ENCODE peak calls at places on chromosomes 12 and 14, in four cellular contexts. One of them, this sample, is unnamed.

GRCh38 chr14:103628684-103629502 is at the start of gene KLC1:
- DNase-seq in BJ: no peak
- DNase-seq in stomach: peak
- DNase-seq in stimulated activated CD4-positive, alpha-beta T cell treated with anti-CD3 and anti-CD28 coated beads, Interleukin-15, amount 100 ng/mL, for 1 hour: peak
- DNase-seq in this sample: peak

GRCh38 chr12:18130855-18131254 is 40.9 kb upstream of the RERGL start:
- DNase-seq in BJ: no peak
- DNase-seq in stomach: no peak
- DNase-seq in stimulated activated CD4-positive, alpha-beta T cell treated with anti-CD3 and anti-CD28 coated beads, Interleukin-15, amount 100 ng/mL, for 1 hour: no peak
- DNase-seq in this sample: no peak

GRCh38 chr12:51891843-51892242 is 3.9 kb downstream of the ANKRD33 start:
- DNase-seq in BJ: no peak
- DNase-seq in stomach: no peak
- DNase-seq in stimulated activated CD4-positive, alpha-beta T cell treated with anti-CD3 and anti-CD28 coated beads, Interleukin-15, amount 100 ng/mL, for 1 hour: no peak
- DNase-seq in this sample: no peak

GRCh38 chr12:118052324-118053070 is 8.5 kb downstream of the WSB2 start:
- DNase-seq in BJ: peak
- DNase-seq in stomach: peak
- DNase-seq in stimulated activated CD4-positive, alpha-beta T cell treated with anti-CD3 and anti-CD28 coated beads, Interleukin-15, amount 100 ng/mL, for 1 hour: no peak
- DNase-seq in this sample: no peak

GRCh38 chr12:2418579-2418978 is 365.8 kb downstream of the CACNA1C start:
- DNase-seq in BJ: no peak
- DNase-seq in stomach: no peak
- DNase-seq in stimulated activated CD4-positive, alpha-beta T cell treated with anti-CD3 and anti-CD28 coated beads, Interleukin-15, amount 100 ng/mL, for 1 hour: no peak
- DNase-seq in this sample: no peak

GRCh38 chr12:11953523-11953922 is 117.2 kb upstream of the BCL2L14 start:
- DNase-seq in BJ: no peak
- DNase-seq in stomach: no peak
- DNase-seq in stimulated activated CD4-positive, alpha-beta T cell treated with anti-CD3 and anti-CD28 coated beads, Interleukin-15, amount 100 ng/mL, for 1 hour: no peak
- DNase-seq in this sample: no peak

GRCh38 chr12:27344760-27345159 is 12.1 kb downstream of the BMAL2 start:
- DNase-seq in BJ: no peak
- DNase-seq in stomach: no peak
- DNase-seq in stimulated activated CD4-positive, alpha-beta T cell treated with anti-CD3 and anti-CD28 coated beads, Interleukin-15, amount 100 ng/mL, for 1 hour: no peak
- DNase-seq in this sample: no peak

GRCh38 chr12:11482955-11483354 is 87.6 kb upstream of the PRB2 start:
- DNase-seq in BJ: no peak
- DNase-seq in stomach: no peak
- DNase-seq in stimulated activated CD4-positive, alpha-beta T cell treated with anti-CD3 and anti-CD28 coated beads, Interleukin-15, amount 100 ng/mL, for 1 hour: no peak
- DNase-seq in this sample: no peak

GRCh38 chr14:21520718-21521117 is 5.4 kb downstream of the SALL2 start:
- DNase-seq in BJ: no peak
- DNase-seq in stomach: no peak
- DNase-seq in stimulated activated CD4-positive, alpha-beta T cell treated with anti-CD3 and anti-CD28 coated beads, Interleukin-15, amount 100 ng/mL, for 1 hour: no peak
- DNase-seq in this sample: no peak

GRCh38 chr12:53498235-53498630 is 1.0 kb downstream of the MAP3K12 start:
- DNase-seq in BJ: no peak
- DNase-seq in stomach: no peak
- DNase-seq in stimulated activated CD4-positive, alpha-beta T cell treated with anti-CD3 and anti-CD28 coated beads, Interleukin-15, amount 100 ng/mL, for 1 hour: no peak
- DNase-seq in this sample: no peak

GRCh38 chr12:53288322-53288721 is 7.0 kb upstream of the PFDN5 start:
- DNase-seq in BJ: no peak
- DNase-seq in stomach: no peak
- DNase-seq in stimulated activated CD4-positive, alpha-beta T cell treated with anti-CD3 and anti-CD28 coated beads, Interleukin-15, amount 100 ng/mL, for 1 hour: no peak
- DNase-seq in this sample: no peak

GRCh38 chr12:182381-182883 is 31.5 kb downstream of the SLC6A12 start:
- DNase-seq in BJ: no peak
- DNase-seq in stomach: no peak
- DNase-seq in stimulated activated CD4-positive, alpha-beta T cell treated with anti-CD3 and anti-CD28 coated beads, Interleukin-15, amount 100 ng/mL, for 1 hour: no peak
- DNase-seq in this sample: no peak

GRCh38 chr12:128079476-128079875 is 187.5 kb upstream of the TMEM132C start:
- DNase-seq in BJ: no peak
- DNase-seq in stomach: no peak
- DNase-seq in stimulated activated CD4-positive, alpha-beta T cell treated with anti-CD3 and anti-CD28 coated beads, Interleukin-15, amount 100 ng/mL, for 1 hour: no peak
- DNase-seq in this sample: no peak

GRCh38 chr14:100688598-100689499 is 37.8 kb upstream of the DLK1 start:
- DNase-seq in BJ: no peak
- DNase-seq in stomach: no peak
- DNase-seq in stimulated activated CD4-positive, alpha-beta T cell treated with anti-CD3 and anti-CD28 coated beads, Interleukin-15, amount 100 ng/mL, for 1 hour: no peak
- DNase-seq in this sample: no peak

GRCh38 chr12:123471374-123472068 is 13.6 kb downstream of the SNRNP35 start:
- DNase-seq in BJ: no peak
- DNase-seq in stomach: no peak
- DNase-seq in stimulated activated CD4-positive, alpha-beta T cell treated with anti-CD3 and anti-CD28 coated beads, Interleukin-15, amount 100 ng/mL, for 1 hour: no peak
- DNase-seq in this sample: no peak

GRCh38 chr14:73935666-73936065 is 14.2 kb downstream of the FAM161B start:
- DNase-seq in BJ: no peak
- DNase-seq in stomach: no peak
- DNase-seq in stimulated activated CD4-positive, alpha-beta T cell treated with anti-CD3 and anti-CD28 coated beads, Interleukin-15, amount 100 ng/mL, for 1 hour: no peak
- DNase-seq in this sample: no peak

GRCh38 chr14:78501901-78502300 is 331.7 kb downstream of the NRXN3 start:
- DNase-seq in BJ: no peak
- DNase-seq in stomach: no peak
- DNase-seq in stimulated activated CD4-positive, alpha-beta T cell treated with anti-CD3 and anti-CD28 coated beads, Interleukin-15, amount 100 ng/mL, for 1 hour: no peak
- DNase-seq in this sample: no peak

GRCh38 chr14:69337984-69338383 is 60.1 kb downstream of the ERH start:
- DNase-seq in BJ: no peak
- DNase-seq in stomach: no peak
- DNase-seq in stimulated activated CD4-positive, alpha-beta T cell treated with anti-CD3 and anti-CD28 coated beads, Interleukin-15, amount 100 ng/mL, for 1 hour: no peak
- DNase-seq in this sample: no peak

GRCh38 chr12:115914122-115914521 is 363.4 kb downstream of the MED13L start:
- DNase-seq in BJ: no peak
- DNase-seq in stomach: no peak
- DNase-seq in stimulated activated CD4-positive, alpha-beta T cell treated with anti-CD3 and anti-CD28 coated beads, Interleukin-15, amount 100 ng/mL, for 1 hour: no peak
- DNase-seq in this sample: no peak

GRCh38 chr14:101251812-101252442 is 309.4 kb upstream of the DIO3 start:
- DNase-seq in BJ: no peak
- DNase-seq in stomach: no peak
- DNase-seq in stimulated activated CD4-positive, alpha-beta T cell treated with anti-CD3 and anti-CD28 coated beads, Interleukin-15, amount 100 ng/mL, for 1 hour: no peak
- DNase-seq in this sample: no peak

GRCh38 chr12:124175731-124176130 is 119.2 kb upstream of the RFLNA start:
- DNase-seq in BJ: no peak
- DNase-seq in stomach: no peak
- DNase-seq in stimulated activated CD4-positive, alpha-beta T cell treated with anti-CD3 and anti-CD28 coated beads, Interleukin-15, amount 100 ng/mL, for 1 hour: no peak
- DNase-seq in this sample: no peak

GRCh38 chr12:45329238-45329637 is 113.3 kb downstream of the ANO6 start:
- DNase-seq in BJ: no peak
- DNase-seq in stomach: no peak
- DNase-seq in stimulated activated CD4-positive, alpha-beta T cell treated with anti-CD3 and anti-CD28 coated beads, Interleukin-15, amount 100 ng/mL, for 1 hour: no peak
- DNase-seq in this sample: no peak

This sample was measured in D721Med.